ENCODE peak calls at places on chromosomes 13 and 19, in seven cellular contexts. Z, A, P, R, I, F and E are unnamed samples.

GRCh38 chr13:59734393-59734792 is 429.3 kb downstream of the DIAPH3 start:
- DNase-seq in Z (no peak), A (no peak), P (no peak), R (no peak), I (no peak), F (no peak), E (no peak)

GRCh38 chr19:13983213-13983889 is 22.8 kb downstream of the RFX1 start:
- DNase-seq in Z (no peak), A (no peak), P (no peak), R (no peak), I (no peak), F (no peak), E (no peak)

GRCh38 chr13:65593298-65593874 is 1636.8 kb downstream of the PCDH9 start:
- DNase-seq in Z (no peak), A (no peak), P (no peak), R (no peak), I (no peak), F (no peak), E (no peak)

GRCh38 chr13:110209950-110210603 is 96.9 kb downstream of the COL4A1 start:
- DNase-seq in Z (no peak), A (no peak), P (no peak), R (no peak), I (no peak), F (no peak), E (no peak)

GRCh38 chr19:31770220-31770619 is 421.0 kb upstream of the TSHZ3 start:
- DNase-seq in Z (no peak), A (no peak), P (no peak), R (no peak), I (no peak), F (no peak), E (no peak)

GRCh38 chr13:36418022-36418805 is 14.1 kb upstream of the CCNA1 start:
- DNase-seq in Z (no peak), A (peak), P (peak), R (peak), I (peak), F (no peak), E (peak)

GRCh38 chr19:35845215-35846037 is 6.9 kb downstream of the NPHS1 start:
- DNase-seq in Z (peak), A (no peak), P (no peak), R (peak), I (peak), F (no peak), E (no peak)

GRCh38 chr13:26117620-26118019 is 65.8 kb upstream of the SHISA2 start:
- DNase-seq in Z (no peak), A (no peak), P (no peak), R (no peak), I (no peak), F (no peak), E (no peak)

GRCh38 chr13:72384186-72384823 is 343.1 kb downstream of the MZT1 start:
- DNase-seq in Z (no peak), A (no peak), P (peak), R (no peak), I (peak), F (no peak), E (peak)

GRCh38 chr19:56291857-56292256 is 19.3 kb downstream of the EDDM13 start:
- DNase-seq in Z (no peak), A (no peak), P (no peak), R (no peak), I (no peak), F (no peak), E (no peak)

GRCh38 chr19:31668916-31669315 is 319.7 kb upstream of the TSHZ3 start:
- DNase-seq in Z (no peak), A (peak), P (peak), R (no peak), I (no peak), F (no peak), E (no peak)

GRCh38 chr19:50831026-50831396 is 2.4 kb downstream of the KLK15 start:
- DNase-seq in Z (no peak), A (no peak), P (no peak), R (no peak), I (no peak), F (no peak), E (no peak)

GRCh38 chr19:44718441-44719261 is 19.7 kb downstream of the CEACAM16 start:
- DNase-seq in Z (peak), A (peak), P (peak), R (peak), I (peak), F (no peak), E (peak)

GRCh38 chr19:48400018-48400742 is 6.7 kb downstream of the GRIN2D start:
- DNase-seq in Z (peak), A (peak), P (peak), R (peak), I (peak), F (no peak), E (peak)

GRCh38 chr13:103140001-103140671 is 73.9 kb upstream of the SLC10A2 start:
- DNase-seq in Z (no peak), A (no peak), P (peak), R (peak), I (peak), F (no peak), E (peak)